ENCODE peak calls at places on chromosome 1, in nine cellular contexts. V is ovary; G is GM23248; B is EH; J is T-cell; O is Caco-2; N is A673; Q is RWPE1; U is stimulated activated naive CD8-positive, alpha-beta T cell treated with anti-CD3 and anti-CD28 coated beads, Interleukin-15, amount 100 ng/mL, for 72 hours. C is an unnamed sample.

GRCh38 chr1:26744075-26744958 is 43.4 kb upstream of the PIGV start:
- DNase-seq in Q (no peak), O (no peak), V (peak), N (peak), U (peak), J (peak), B (peak), G (peak), C (peak)

GRCh38 chr1:227924838-227925574 is 22.7 kb downstream of the WNT9A start:
- DNase-seq in B (no peak), O (no peak), U (no peak), J (no peak), G (no peak), V (no peak), N (no peak), Q (no peak), C (no peak)

GRCh38 chr1:99627615-99628014 is 18.3 kb upstream of the PALMD start:
- DNase-seq in N (no peak), J (no peak), B (no peak), U (no peak), Q (no peak), V (no peak), O (no peak), G (no peak), C (no peak)

GRCh38 chr1:150022357-150022756 is 11.8 kb upstream of the OTUD7B start:
- DNase-seq in J (no peak), B (no peak), O (peak), V (no peak), U (no peak), Q (no peak), G (no peak), N (no peak), C (peak)

GRCh38 chr1:52692697-52693096 is 5.5 kb downstream of the COA7 start:
- DNase-seq in B (no peak), G (no peak), O (no peak), U (no peak), J (no peak), N (no peak), V (no peak), Q (no peak), C (no peak)

GRCh38 chr1:27992271-27992670 is 32.5 kb downstream of the XKR8 start:
- DNase-seq in O (no peak), B (no peak), G (no peak), V (no peak), N (no peak), U (peak), J (peak), Q (no peak), C (no peak)

GRCh38 chr1:109880961-109881894 is 29.4 kb upstream of the CSF1 start:
- DNase-seq in G (peak), V (peak), N (no peak), Q (no peak), O (no peak), U (no peak), J (no peak), B (no peak), C (no peak)

GRCh38 chr1:167714851-167715652 is 6.7 kb upstream of the MPZL1 start:
- DNase-seq in Q (peak), U (peak), N (peak), J (peak), G (peak), B (peak), V (peak), O (peak), C (peak)

GRCh38 chr1:154797175-154797574 is 72.9 kb downstream of the KCNN3 start:
- DNase-seq in U (no peak), G (no peak), B (no peak), V (no peak), Q (no peak), N (no peak), O (no peak), J (no peak), C (no peak)

GRCh38 chr1:100881687-100882086 is 13.0 kb downstream of the EXTL2 start:
- DNase-seq in V (no peak), J (no peak), U (no peak), N (no peak), G (no peak), O (no peak), Q (no peak), B (no peak), C (no peak)

GRCh38 chr1:202567747-202568146 is 142.5 kb downstream of the SYT2 start:
- DNase-seq in N (no peak), U (no peak), J (no peak), Q (no peak), V (no peak), G (peak), O (no peak), B (peak), C (no peak)

GRCh38 chr1:227541796-227542152 is 21.6 kb upstream of the ZNF678 start:
- DNase-seq in U (no peak), N (no peak), O (no peak), J (no peak), B (no peak), V (no peak), Q (no peak), G (no peak), C (no peak)

GRCh38 chr1:224205438-224205840 is 22.4 kb downstream of the DEGS1 start:
- DNase-seq in U (no peak), B (peak), N (no peak), G (peak), J (no peak), O (no peak), V (no peak), Q (peak), C (peak)

C was measured in HepG2.